ENCODE peak calls at places on chromosomes 16 and 17, in seven cellular contexts. Y, J, W, A, R, B and Z are unnamed samples.

GRCh38 chr16:26961459-26961858 is 105.3 kb upstream of the C16orf82 start:
- DNase-seq in Y (no peak), J (no peak), W (no peak), A (no peak), R (no peak), B (no peak), Z (no peak)

GRCh38 chr16:88438084-88438870 is 14.8 kb upstream of the ZFPM1 start:
- DNase-seq in Y (no peak), J (no peak), W (no peak), A (no peak), R (no peak), B (no peak), Z (no peak)

GRCh38 chr16:57264381-57264780 is 19.3 kb downstream of the ARL2BP start:
- DNase-seq in Y (no peak), J (no peak), W (no peak), A (no peak), R (no peak), B (no peak), Z (no peak)

GRCh38 chr16:83701494-83701893 is 106.3 kb upstream of the HSBP1 start:
- DNase-seq in Y (peak), J (peak), W (no peak), A (no peak), R (peak), B (peak), Z (no peak)

GRCh38 chr16:86142801-86143236 is 243.9 kb downstream of the IRF8 start:
- DNase-seq in Y (no peak), J (no peak), W (no peak), A (no peak), R (no peak), B (peak), Z (no peak)

GRCh38 chr17:29588017-29588557 is 1.4 kb downstream of the GIT1 start:
- DNase-seq in Y (no peak), J (no peak), W (no peak), A (no peak), R (no peak), B (no peak), Z (no peak)

GRCh38 chr17:78484300-78485159 is 92.7 kb downstream of the DNAH17 start:
- DNase-seq in Y (peak), J (no peak), W (no peak), A (no peak), R (no peak), B (peak), Z (no peak)

GRCh38 chr16:8676160-8676547 is 1.7 kb downstream of the ABAT start:
- DNase-seq in Y (no peak), J (no peak), W (no peak), A (no peak), R (no peak), B (no peak), Z (no peak)

GRCh38 chr16:11743308-11744074 is 834 bp upstream of the TXNDC11 start:
- DNase-seq in Y (peak), J (peak), W (peak), A (no peak), R (peak), B (peak), Z (peak)

GRCh38 chr17:78341559-78342437 is 18.1 kb downstream of the SOCS3 start:
- DNase-seq in Y (peak), J (peak), W (peak), A (no peak), R (peak), B (peak), Z (peak)

GRCh38 chr17:17783121-17783824 is 53.5 kb downstream of the SREBF1 start:
- DNase-seq in Y (peak), J (peak), W (peak), A (no peak), R (peak), B (peak), Z (peak)

GRCh38 chr16:88003316-88003715 is 52.1 kb downstream of the BANP start:
- DNase-seq in Y (no peak), J (no peak), W (no peak), A (no peak), R (no peak), B (no peak), Z (no peak)

GRCh38 chr17:42246515-42246914 is 29.7 kb downstream of the STAT5B start:
- DNase-seq in Y (no peak), J (no peak), W (no peak), A (no peak), R (no peak), B (no peak), Z (no peak)

GRCh38 chr17:69357701-69358100 is 30.8 kb upstream of the ABCA5 start:
- DNase-seq in Y (no peak), J (peak), W (no peak), A (no peak), R (no peak), B (no peak), Z (no peak)

GRCh38 chr16:27238016-27238587 is 30.5 kb downstream of the NSMCE1 start:
- DNase-seq in Y (peak), J (no peak), W (no peak), A (no peak), R (no peak), B (no peak), Z (no peak)

GRCh38 chr16:84043486-84044107 is 1.0 kb upstream of the SLC38A8 start:
- DNase-seq in Y (no peak), J (peak), W (no peak), A (no peak), R (no peak), B (no peak), Z (no peak)

GRCh38 chr17:43932357-43932756 is 9.9 kb downstream of the PPY start:
- DNase-seq in Y (no peak), J (no peak), W (no peak), A (no peak), R (no peak), B (no peak), Z (no peak)

GRCh38 chr17:43931062-43931571 is 11.2 kb downstream of the PPY start:
- DNase-seq in Y (peak), J (no peak), W (no peak), A (no peak), R (no peak), B (no peak), Z (no peak)

GRCh38 chr17:43924558-43924957 is 17.2 kb upstream of the MPP2 start:
- DNase-seq in Y (no peak), J (no peak), W (no peak), A (no peak), R (no peak), B (no peak), Z (no peak)

GRCh38 chr17:43928606-43929005 is 13.7 kb downstream of the PPY start:
- DNase-seq in Y (no peak), J (no peak), W (no peak), A (no peak), R (no peak), B (no peak), Z (no peak)

DNA sequence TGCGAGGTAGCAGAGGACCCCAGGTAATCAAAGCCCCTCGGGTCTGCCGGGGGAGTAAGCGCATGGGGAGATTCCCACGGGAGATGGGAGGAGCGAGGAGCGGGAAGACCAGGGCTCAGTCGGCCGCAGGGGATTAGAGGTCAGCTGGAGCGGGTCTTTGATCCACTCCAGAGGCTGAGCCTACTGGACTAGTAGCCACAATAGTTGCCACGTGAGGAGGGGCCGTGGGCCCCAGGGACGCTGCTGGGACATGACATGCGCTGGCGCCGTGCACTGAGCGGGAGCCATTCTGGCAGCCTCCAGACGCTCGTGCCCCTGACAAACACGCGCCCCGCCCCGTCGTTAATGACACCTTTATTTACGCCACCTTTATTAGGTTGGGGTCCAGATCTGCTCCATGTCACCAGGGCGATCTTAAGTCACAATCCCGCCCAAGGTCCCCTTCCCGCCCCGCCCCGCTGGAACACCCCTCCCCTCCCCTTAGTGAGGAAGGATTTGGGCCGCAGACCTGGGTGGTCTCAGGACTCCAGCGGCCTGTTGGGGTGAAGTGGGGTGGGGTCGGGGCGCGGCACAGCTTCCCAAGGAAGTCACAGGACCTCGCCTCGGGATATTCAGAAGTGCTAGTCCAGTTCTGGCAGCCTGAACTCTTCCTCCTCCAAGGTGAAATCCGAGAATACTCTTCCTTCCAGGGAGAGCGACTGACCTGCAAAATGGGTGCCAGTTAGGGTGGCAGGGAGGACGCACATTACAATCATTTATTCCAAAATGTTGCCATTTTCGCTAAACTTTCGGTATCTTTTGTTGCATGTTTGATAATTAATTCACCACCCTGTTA is 15.0 kb downstream of the PPY start:
- DNase-seq in Y (peak), J (no peak), W (no peak), A (no peak), R (no peak), B (no peak), Z (peak)
- H3K4me3 ChIP-seq in Y (no peak), J (no peak), W (no peak), A (no peak), R (no peak), B (peak), Z (peak)

GRCh38 chr17:47286198-47286914 is 32.7 kb downstream of the ITGB3 start:
- DNase-seq in Y (no peak), J (peak), W (no peak), A (no peak), R (no peak), B (no peak), Z (no peak)
- H3K4me3 ChIP-seq in Y (no peak), J (no peak), W (no peak), A (no peak), R (no peak), B (no peak), Z (no peak)

DNA sequence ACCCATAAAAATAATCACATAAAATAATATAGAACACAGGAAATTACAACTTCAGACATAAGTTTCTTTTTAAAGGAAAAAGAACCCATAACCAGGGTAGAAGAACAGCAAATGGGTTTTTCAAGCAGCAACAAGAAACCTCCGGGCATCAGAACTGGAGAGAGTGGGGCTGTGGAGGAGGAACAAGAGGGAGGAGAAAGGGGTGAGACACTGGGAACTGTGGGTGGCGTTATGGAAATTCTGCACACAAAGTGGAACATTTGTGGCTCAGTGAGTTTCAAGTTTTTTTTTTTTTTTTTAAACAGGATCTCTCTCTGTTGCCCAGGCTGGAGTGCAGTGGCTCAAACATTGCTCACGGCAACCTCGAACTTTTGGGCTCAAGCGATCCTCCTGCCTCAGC is 22.6 kb downstream of the EMP2 start:
- DNase-seq in Y (no peak), J (no peak), W (no peak), A (no peak), R (no peak), B (no peak), Z (no peak)
- H3K4me3 ChIP-seq in Y (no peak), J (no peak), W (no peak), A (no peak), R (no peak), B (no peak), Z (no peak)

GRCh38 chr17:44959821-44960523 is 8.1 kb downstream of the C1QL1 start:
- DNase-seq in Y (no peak), J (no peak), W (no peak), A (no peak), R (no peak), B (no peak), Z (no peak)
- H3K4me3 ChIP-seq in Y (no peak), J (no peak), W (no peak), A (no peak), R (peak), B (no peak), Z (no peak)

DNA sequence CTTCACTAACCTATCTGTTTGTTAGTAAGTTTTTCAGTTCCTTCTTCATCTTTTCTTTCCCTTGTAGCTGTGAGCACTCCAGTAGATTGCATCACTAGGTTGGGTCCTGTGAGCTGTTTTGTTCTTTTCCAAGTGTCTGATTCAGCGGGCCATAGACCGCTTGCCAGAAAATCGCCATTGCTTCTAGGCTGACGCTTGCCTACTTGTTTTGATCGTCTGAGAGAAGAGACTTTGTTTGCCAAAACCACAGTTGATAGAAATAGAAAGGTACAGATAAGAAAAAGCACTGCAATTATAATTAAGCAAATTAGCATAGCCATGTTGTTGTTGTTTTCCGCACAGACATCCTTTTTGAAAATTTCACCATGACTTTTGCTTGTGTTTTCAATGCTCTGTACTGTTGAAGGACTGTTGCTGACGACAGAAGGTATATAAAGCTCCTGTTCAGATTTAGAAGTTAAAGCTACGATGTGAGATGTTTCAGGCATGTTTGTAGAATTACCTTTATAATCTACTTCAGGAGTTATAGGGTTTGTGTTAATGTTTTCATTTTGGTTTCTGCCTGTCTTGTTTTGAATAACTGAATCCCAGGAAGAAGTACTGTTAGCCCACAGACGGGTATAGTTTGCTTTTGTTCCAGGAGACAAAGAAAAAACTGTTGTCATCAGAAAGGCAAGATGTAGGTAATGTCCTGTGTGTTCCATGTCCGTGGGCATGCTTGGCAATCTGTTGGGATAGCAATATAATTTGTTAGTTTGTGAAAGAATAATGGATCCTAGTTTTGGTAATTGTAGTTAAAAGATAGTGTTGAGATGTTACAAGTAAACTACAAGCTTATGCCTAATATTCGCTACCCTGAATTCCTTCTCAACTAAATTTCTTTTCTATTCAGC is 2.9 kb downstream of the EVI2A start:
- DNase-seq in Y (peak), J (peak), W (peak), A (no peak), R (peak), B (no peak), Z (peak)
- H3K4me3 ChIP-seq in Y (no peak), J (peak), W (no peak), A (no peak), R (no peak), B (peak), Z (peak)

GRCh38 chr17:64386412-64387144 is 4.1 kb downstream of the PECAM1 start:
- DNase-seq in Y (no peak), J (no peak), W (no peak), A (no peak), R (peak), B (no peak), Z (no peak)

GRCh38 chr17:64387545-64388171 is 3.0 kb downstream of the PECAM1 start:
- DNase-seq in Y (no peak), J (no peak), W (no peak), A (no peak), R (no peak), B (no peak), Z (no peak)

GRCh38 chr17:64387145-64387473 is 3.6 kb downstream of the PECAM1 start:
- DNase-seq in Y (no peak), J (no peak), W (no peak), A (no peak), R (no peak), B (no peak), Z (no peak)

GRCh38 chr17:64390066-64390465 is 594 bp downstream of the PECAM1 start:
- DNase-seq in Y (no peak), J (no peak), W (no peak), A (no peak), R (no peak), B (no peak), Z (no peak)

GRCh38 chr17:64388961-64389565 is 1.6 kb downstream of the PECAM1 start:
- DNase-seq in Y (no peak), J (no peak), W (no peak), A (no peak), R (no peak), B (no peak), Z (no peak)
- H3K4me3 ChIP-seq in Y (no peak), J (no peak), W (peak), A (no peak), R (peak), B (no peak), Z (peak)

GRCh38 chr16:66522816-66523590 is 26.9 kb downstream of the TK2 start:
- DNase-seq in Y (no peak), J (no peak), W (no peak), A (no peak), R (no peak), B (no peak), Z (no peak)

GRCh38 chr16:66523861-66524354 is 26.0 kb downstream of the TK2 start:
- DNase-seq in Y (no peak), J (no peak), W (no peak), A (no peak), R (peak), B (no peak), Z (no peak)

GRCh38 chr16:66520406-66521194 is 29.3 kb downstream of the TK2 start:
- DNase-seq in Y (no peak), J (no peak), W (no peak), A (no peak), R (no peak), B (no peak), Z (peak)

GRCh38 chr16:66521227-66521626 is 28.7 kb downstream of the TK2 start:
- DNase-seq in Y (no peak), J (no peak), W (no peak), A (no peak), R (no peak), B (no peak), Z (no peak)

DNA sequence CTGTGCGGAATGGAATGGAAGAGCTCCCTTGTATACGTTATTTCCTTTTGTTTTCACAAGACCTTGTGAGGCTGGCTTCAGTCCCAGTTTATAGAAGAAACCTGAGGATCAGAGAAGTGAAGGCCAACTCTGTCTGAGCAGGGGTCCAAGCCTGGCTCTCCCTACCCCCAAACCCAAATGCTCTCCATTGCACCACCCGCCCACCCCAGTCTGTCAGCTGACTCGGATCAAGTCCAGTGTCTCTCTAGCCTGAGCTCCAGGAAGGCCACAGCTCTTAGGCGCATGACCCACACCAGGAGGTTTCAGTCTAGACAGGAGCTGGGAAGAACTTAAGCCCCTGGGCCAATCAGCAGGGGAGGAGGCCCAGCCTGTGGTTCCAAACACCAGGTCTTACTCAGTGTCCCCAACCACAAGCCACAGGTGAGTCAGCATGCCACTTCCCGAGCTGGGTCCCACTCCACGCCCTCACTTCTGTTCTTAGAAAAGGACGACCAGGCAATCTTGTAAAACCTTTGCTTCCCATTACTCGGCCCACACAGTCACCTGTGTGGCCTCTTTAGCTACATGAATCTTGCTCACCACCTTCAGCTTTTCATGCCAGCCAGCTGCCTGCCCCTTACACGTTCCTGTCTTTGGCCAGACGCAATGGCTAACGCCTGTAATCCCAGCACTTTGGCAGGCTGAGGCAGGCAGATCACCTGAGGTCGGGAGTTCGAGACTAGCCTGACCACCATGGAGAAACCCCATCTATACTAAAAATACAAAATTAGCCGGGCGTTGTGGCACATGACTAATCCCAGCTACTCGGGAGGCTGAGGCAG is 27.8 kb downstream of the TK2 start:
- DNase-seq in Y (peak), J (peak), W (no peak), A (no peak), R (peak), B (peak), Z (no peak)
- H3K4me3 ChIP-seq in Y (no peak), J (no peak), W (no peak), A (no peak), R (no peak), B (no peak), Z (no peak)

DNA sequence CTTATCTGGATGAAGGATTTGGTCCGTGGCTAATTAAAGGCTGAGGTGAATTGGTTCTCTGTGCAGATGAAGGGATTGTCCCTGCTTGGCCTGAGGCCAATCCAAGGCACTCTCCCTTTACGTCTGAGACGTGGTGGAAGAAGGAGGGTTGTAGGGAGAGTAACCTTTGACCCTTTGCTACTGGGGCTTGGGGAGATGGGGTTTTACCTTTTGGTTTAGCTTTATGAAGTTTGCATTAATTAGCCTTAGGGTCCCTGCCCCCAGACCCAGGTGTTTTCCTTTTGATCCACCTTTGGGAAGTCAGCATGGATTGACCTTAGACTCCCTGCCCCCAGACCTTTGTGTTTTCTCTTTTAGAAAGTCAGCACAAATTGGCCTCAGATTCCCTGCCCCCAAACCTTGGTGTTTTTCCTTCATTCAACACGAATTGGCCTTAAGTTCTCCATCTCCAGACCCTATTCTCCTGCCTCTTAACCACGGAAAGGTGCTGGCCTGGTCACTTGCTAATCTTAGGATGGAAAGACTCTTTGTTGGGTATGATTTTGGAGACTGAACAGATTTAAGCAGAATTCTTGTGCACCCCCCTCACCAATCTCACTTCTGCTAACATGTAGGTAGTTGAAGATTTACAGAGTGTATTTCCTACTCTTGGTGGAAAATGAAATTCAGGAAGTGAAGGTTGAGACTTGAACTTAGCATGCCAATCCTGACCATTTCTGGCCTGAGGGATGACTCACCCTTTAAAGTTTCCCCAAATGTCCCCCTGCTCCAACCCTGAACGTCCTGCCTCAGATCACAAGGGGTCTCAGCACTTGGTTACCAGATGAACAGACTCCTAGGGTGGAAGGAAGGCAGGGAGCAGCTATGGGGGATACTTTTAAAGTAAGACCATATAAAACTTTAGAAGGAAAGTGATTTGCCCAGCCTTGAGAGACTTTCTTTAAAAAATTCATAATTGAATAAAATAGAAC is 23.1 kb upstream of the MMD start:
- DNase-seq in Y (peak), J (peak), W (no peak), A (no peak), R (peak), B (peak), Z (no peak)
- H3K4me3 ChIP-seq in Y (no peak), J (no peak), W (no peak), A (no peak), R (no peak), B (no peak), Z (no peak)

GRCh38 chr16:1530883-1531637 is 2.4 kb upstream of the TMEM204 start:
- DNase-seq in Y (no peak), J (peak), W (peak), A (peak), R (peak), B (peak), Z (peak)
- H3K4me3 ChIP-seq in Y (no peak), J (no peak), W (no peak), A (no peak), R (no peak), B (peak), Z (peak)